ENCODE peak calls at places on chromosomes 2 and 18, in four cellular contexts. M, D, A and X are unnamed samples.
A peak's percentile ranks its signal among the peaks of the same experiment; 100 is the strongest.

GRCh38 chr18:77208969-77209368 is 40.7 kb upstream of the GALR1 start:
- DNase-seq in M (no peak), D (peak; percentile 31), A (no peak), X (peak; percentile 79)

GRCh38 chr18:39660141-39660540 is 2094.5 kb upstream of the CELF4 start:
- DNase-seq in D (no peak), M (no peak), A (no peak), X (peak; percentile 58)

GRCh38 chr2:120419073-120419472 is 73.1 kb downstream of the INHBB start:
- DNase-seq in A (no peak), D (no peak), M (no peak), X (no peak)

GRCh38 chr2:72334806-72335205 is 187.1 kb upstream of the CYP26B1 start:
- DNase-seq in A (no peak), M (no peak), D (no peak), X (no peak)

GRCh38 chr2:8435608-8436007 is 246.2 kb upstream of the ID2 start:
- DNase-seq in A (no peak), D (no peak), M (no peak), X (no peak)

GRCh38 chr2:221448086-221448856 is 123.8 kb downstream of the EPHA4 start:
- DNase-seq in D (no peak), M (no peak), A (no peak), X (no peak)

GRCh38 chr2:38610851-38611801 is 8.4 kb upstream of the HNRNPLL start:
- DNase-seq in M (no peak), D (no peak), A (no peak), X (no peak)

GRCh38 chr2:227410191-227410590 is 22.4 kb upstream of the SCYGR1 start:
- DNase-seq in D (no peak), M (no peak), A (no peak), X (no peak)

GRCh38 chr2:218006741-218007140 is 3.9 kb upstream of the TNS1 start:
- DNase-seq in D (no peak), A (no peak), M (no peak), X (peak; percentile 88)

GRCh38 chr18:22913861-22914260 is 19.3 kb upstream of the RBBP8 start:
- DNase-seq in D (no peak), M (no peak), A (peak; percentile 65), X (no peak)

GRCh38 chr18:46275370-46275769 is 171.2 kb downstream of the HAUS1 start:
- DNase-seq in M (no peak), A (no peak), D (no peak), X (no peak)

GRCh38 chr18:13137939-13138821 is 80.4 kb upstream of the LDLRAD4 start:
- DNase-seq in A (peak; percentile 80), M (peak; percentile 59), D (peak; percentile 65), X (no peak)

GRCh38 chr2:240930096-240930630 is 24.0 kb downstream of the CROCC2 start:
- DNase-seq in M (no peak), A (peak; percentile 40), D (no peak), X (no peak)

GRCh38 chr2:234954551-234954992 is 2.8 kb downstream of the SH3BP4 start:
- DNase-seq in M (no peak), D (no peak), A (peak; percentile 39), X (peak; percentile 26)

GRCh38 chr2:85800576-85800975 is 46.8 kb downstream of the ATOH8 start:
- DNase-seq in D (no peak), A (no peak), M (no peak), X (no peak)

GRCh38 chr2:177467646-177468045 is 75.1 kb downstream of the AGPS start:
- DNase-seq in M (no peak), D (no peak), A (no peak), X (peak; percentile 72)

GRCh38 chr2:240455719-240456606 is 20.5 kb downstream of the GPC1 start:
- DNase-seq in D (no peak), M (peak; percentile 19), A (no peak), X (peak; percentile 29)

GRCh38 chr2:96773922-96774321 is 13.2 kb downstream of the CNNM4 start:
- DNase-seq in D (peak; percentile 49), A (peak; percentile 54), M (no peak), X (no peak)

GRCh38 chr2:75047189-75047812 is 88.9 kb downstream of the POLE4 start:
- DNase-seq in A (no peak), D (no peak), M (no peak), X (peak; percentile 49)

GRCh38 chr2:8546319-8547283 is 135.3 kb upstream of the ID2 start:
- DNase-seq in D (no peak), A (peak; percentile 74), M (no peak), X (no peak)

GRCh38 chr2:18247282-18248110 is 313.0 kb downstream of the RDH14 start:
- DNase-seq in A (no peak), D (no peak), M (no peak), X (no peak)

GRCh38 chr2:179044500-179044899 is 5.4 kb downstream of the CCDC141 start:
- DNase-seq in D (no peak), A (no peak), M (no peak), X (no peak)

GRCh38 chr2:179050735-179051134 is 798 bp upstream of the CCDC141 start:
- DNase-seq in M (no peak), D (no peak), A (no peak), X (no peak)

GRCh38 chr2:179051250-179051649 is 1.3 kb upstream of the CCDC141 start:
- DNase-seq in D (no peak), A (no peak), M (no peak), X (no peak)

GRCh38 chr2:179049203-179049545 is 763 bp downstream of the CCDC141 start:
- DNase-seq in M (no peak), A (no peak), D (peak; percentile 28), X (no peak)

DNA sequence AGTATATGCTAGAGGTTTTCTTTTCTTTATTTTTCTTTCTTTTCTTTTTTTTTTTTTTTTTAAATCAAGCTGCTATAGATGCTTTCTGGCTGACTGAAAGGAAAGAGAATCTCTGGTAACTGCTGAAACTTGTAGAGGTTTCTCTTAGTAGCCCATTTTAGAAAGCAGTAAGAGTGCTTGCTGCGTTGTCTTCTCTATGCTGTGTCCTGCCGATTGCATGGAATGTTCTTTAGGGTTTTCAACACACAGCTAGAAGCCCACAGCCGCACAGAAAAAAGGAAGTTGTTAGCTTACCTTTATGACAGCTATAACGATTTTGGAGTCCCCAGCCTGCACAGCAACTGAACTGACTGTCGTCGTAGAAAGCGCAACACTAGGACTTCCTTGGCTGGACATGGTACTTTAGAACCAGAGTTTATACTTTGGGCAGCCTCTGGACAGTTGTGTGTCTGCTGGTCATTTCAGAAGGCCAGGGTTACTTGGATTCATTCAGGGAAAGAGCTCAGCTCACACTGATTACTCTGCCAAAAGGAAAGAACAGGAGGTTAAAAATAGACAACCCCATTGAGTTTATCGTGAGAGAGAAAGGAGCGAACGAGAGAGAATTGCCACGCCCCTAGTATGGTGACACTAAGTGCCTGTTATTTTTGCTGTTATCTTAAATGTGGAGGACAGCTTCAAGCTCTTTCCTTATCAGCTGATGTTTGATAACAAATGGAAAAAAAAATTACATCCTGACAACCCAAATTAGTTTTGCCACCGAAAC is at the start of gene CCDC141:
- DNase-seq in D (peak; percentile 40), M (no peak), A (no peak), X (no peak)
- H3K4me3 ChIP-seq in D (peak within 1 kb of the TSS; percentile 56), M (peak within 1 kb of the TSS; percentile 54), A (peak within 1 kb of the TSS; percentile 46), X (no peak within 1 kb of the TSS)

DNA sequence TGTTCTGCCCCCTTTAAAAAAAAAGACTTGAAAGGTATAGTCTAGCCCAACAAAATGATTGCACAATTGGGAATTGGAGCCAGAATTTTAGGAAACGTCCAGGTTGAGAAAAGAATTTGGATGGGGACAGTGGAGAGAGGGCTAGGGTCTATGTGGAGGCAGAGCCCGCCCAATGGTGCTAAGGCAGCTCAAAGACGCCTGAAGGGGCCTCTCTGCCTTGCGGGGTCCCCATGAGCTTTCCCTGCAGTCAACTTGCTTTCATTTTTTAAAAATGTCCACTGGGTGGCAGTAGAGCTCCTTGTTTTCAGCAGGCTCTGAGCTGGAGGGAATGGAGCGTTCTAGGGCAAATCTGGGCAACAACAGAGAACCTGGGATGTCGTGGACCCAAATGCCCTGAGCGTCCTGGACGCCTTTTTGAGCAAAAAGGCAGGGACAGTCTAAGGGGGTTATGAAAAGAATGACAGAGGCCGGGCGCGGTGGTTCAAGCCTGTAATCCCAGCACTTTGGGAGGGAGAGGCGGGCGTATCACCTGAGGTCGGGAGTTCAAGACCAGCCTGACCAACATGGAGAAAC is 40.2 kb upstream of the ITM2C start:
- DNase-seq in D (peak; percentile 67), A (no peak), M (peak; percentile 24), X (peak; percentile 89)
- H3K4me3 ChIP-seq in D (no peak overlapping the region), A (no peak overlapping the region), M (peak overlapping the region; percentile 39), X (peak overlapping the region; percentile 41)

DNA sequence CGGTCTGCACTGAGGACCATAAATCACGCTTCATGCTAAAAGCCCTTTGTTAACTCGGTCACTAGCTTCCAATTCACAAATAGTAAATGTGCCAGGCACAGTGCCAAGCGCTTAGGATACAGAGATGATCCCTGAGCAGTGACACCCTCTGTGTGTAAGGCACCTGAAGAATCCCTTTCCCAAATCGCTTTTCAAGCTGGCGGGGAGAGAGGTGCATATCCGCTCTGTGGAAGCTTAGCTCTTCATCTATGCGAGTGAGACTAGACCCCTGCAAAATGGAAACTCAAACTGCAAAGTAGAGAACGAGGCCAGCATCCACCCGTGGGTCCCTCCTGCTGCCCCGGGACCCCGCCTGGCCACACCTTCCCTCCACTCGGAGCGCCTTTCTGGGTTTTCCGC is 2.4 kb downstream of the PIEZO2 start:
- DNase-seq in M (no peak), D (no peak), A (no peak), X (no peak)
- H3K4me3 ChIP-seq in M (no peak overlapping the region), D (no peak overlapping the region), A (peak overlapping the region; percentile 52), X (peak overlapping the region; percentile 63)

GRCh38 chr2:237530472-237531433 is 35.6 kb upstream of the PRLH start:
- DNase-seq in M (no peak), A (no peak), D (no peak), X (no peak)
- H3K4me3 ChIP-seq in M (no peak overlapping the region), A (no peak overlapping the region), D (no peak overlapping the region), X (no peak overlapping the region)

GRCh38 chr2:44778221-44778654 is 163.3 kb upstream of the SIX3 start:
- DNase-seq in A (no peak), M (no peak), D (no peak), X (no peak)
- H3K4me3 ChIP-seq in A (no peak overlapping the region), M (no peak overlapping the region), D (no peak overlapping the region), X (no peak overlapping the region)

GRCh38 chr2:161169335-161169734 is 9.1 kb downstream of the TANK start:
- DNase-seq in D (no peak), A (no peak), M (no peak), X (no peak)

GRCh38 chr2:161163438-161163837 is 3.2 kb downstream of the TANK start:
- DNase-seq in A (no peak), D (no peak), M (no peak), X (no peak)

GRCh38 chr2:161166538-161167409 is 6.5 kb downstream of the TANK start:
- DNase-seq in A (no peak), M (no peak), D (no peak), X (peak; percentile 63)

GRCh38 chr2:161165266-161165665 is 5.0 kb downstream of the TANK start:
- DNase-seq in D (no peak), M (no peak), A (no peak), X (peak; percentile 75)

GRCh38 chr2:161165811-161166210 is 5.6 kb downstream of the TANK start:
- DNase-seq in D (no peak), M (no peak), A (no peak), X (peak; percentile 31)
- H3K4me3 ChIP-seq in D (no peak overlapping the region), M (no peak overlapping the region), A (no peak overlapping the region), X (no peak overlapping the region)